ENCODE peak calls at places on chromosomes 12 and 14, in four cellular contexts. G is NCI-H1930; U is K562; D is stimulated activated CD4-positive, alpha-beta T cell treated with anti-CD3 and anti-CD28 coated beads, Interleukin-2, amount 100 ng/mL, for 48 hours. X is an unnamed sample.

GRCh38 chr12:129844662-129845061 is 59.2 kb downstream of the TMEM132D start:
- DNase-seq in G (no peak), U (no peak), D (no peak), X (no peak)

GRCh38 chr12:68482660-68483059 is 128.0 kb upstream of the RAP1B start:
- DNase-seq in G (no peak), U (no peak), D (no peak), X (peak; percentile 65)

GRCh38 chr12:79841248-79841877 is 93.5 kb downstream of the PPP1R12A start:
- DNase-seq in G (no peak), U (no peak), D (no peak), X (no peak)

GRCh38 chr12:87953257-87953860 is 75.8 kb downstream of the C12orf50 start:
- DNase-seq in G (no peak), U (no peak), D (no peak), X (peak; percentile 66)

GRCh38 chr12:46549527-46550265 is 177.1 kb upstream of the SLC38A2 start:
- DNase-seq in G (no peak), U (no peak), D (peak; percentile 39), X (peak; percentile 96)

GRCh38 chr12:124496584-124496983 is 70.8 kb downstream of the NCOR2 start:
- DNase-seq in G (no peak), U (peak; percentile 84), D (no peak), X (no peak)

GRCh38 chr12:26642361-26642760 is 190.6 kb downstream of the ITPR2 start:
- DNase-seq in G (no peak), U (no peak), D (no peak), X (no peak)

GRCh38 chr12:76374395-76375020 is 26.3 kb upstream of the BBS10 start:
- DNase-seq in G (no peak), U (no peak), D (no peak), X (peak; percentile 39)

GRCh38 chr12:90126125-90126524 is 417.5 kb upstream of the ATP2B1 start:
- DNase-seq in G (no peak), U (no peak), D (no peak), X (no peak)

GRCh38 chr12:93273834-93274705 is 103.7 kb upstream of the NUDT4 start:
- DNase-seq in G (no peak), U (no peak), D (no peak), X (peak; percentile 39)

GRCh38 chr14:42671636-42672035 is 1065.0 kb downstream of the LRFN5 start:
- DNase-seq in G (no peak), U (no peak), D (no peak), X (no peak)

GRCh38 chr14:28577187-28577586 is 189.4 kb upstream of the FOXG1 start:
- DNase-seq in G (no peak), U (no peak), D (no peak), X (no peak)

GRCh38 chr12:131929530-131930456 is 717 bp downstream of the PUS1 start:
- DNase-seq in G (no peak), U (peak; percentile 81), D (no peak), X (peak; percentile 44)

GRCh38 chr14:20798932-20799331 is 3.7 kb downstream of the RNASE1 start:
- DNase-seq in G (no peak), U (no peak), D (no peak), X (no peak)

GRCh38 chr12:2963760-2964292 is 4.6 kb downstream of the TEAD4 start:
- DNase-seq in G (no peak), U (no peak), D (no peak), X (no peak)

GRCh38 chr12:88726806-88727722 is 146.8 kb upstream of the KITLG start:
- DNase-seq in G (no peak), U (no peak), D (no peak), X (peak; percentile 85)

GRCh38 chr14:45699451-45699850 is 446.4 kb upstream of the MIS18BP1 start:
- DNase-seq in G (no peak), U (no peak), D (no peak), X (peak; percentile 10)

GRCh38 chr12:127191124-127191523 is 1075.8 kb upstream of the TMEM132C start:
- DNase-seq in G (no peak), U (no peak), D (no peak), X (peak; percentile 79)

GRCh38 chr14:96080571-96080970 is 41.4 kb downstream of the C14orf132 start:
- DNase-seq in G (no peak), U (no peak), D (no peak), X (no peak)

GRCh38 chr14:95884377-95884776 is 7.7 kb downstream of the TUNAR start:
- DNase-seq in G (no peak), U (no peak), D (no peak), X (no peak)

GRCh38 chr12:29519585-29520182 is 22.2 kb upstream of the OVCH1 start:
- DNase-seq in G (no peak), U (peak; percentile 27), D (peak; percentile 36), X (peak; percentile 53)